ENCODE peak calls at places on chromosomes 6 and 20, in eight cellular contexts. One of them, this sample, is unnamed.

GRCh38 chr6:168864541-168865495 is 388.8 kb downstream of the THBS2 start:
- DNase-seq in iris pigment epithelial cell: no peak
- DNase-seq in KBM-7: no peak
- DNase-seq in progenitor cell of endocrine pancreas: no peak
- DNase-seq in stimulated activated CD8-positive, alpha-beta memory T cell treated with anti-CD3 and anti-CD28 coated beads, Interleukin-15, amount 100 ng/mL, for 4 hours: no peak
- DNase-seq in hypothalamus: no peak
- DNase-seq in type B pancreatic cell: no peak
- DNase-seq in effector memory CD4-positive, alpha-beta T cell: no peak
- DNase-seq in this sample: peak; percentile 1

GRCh38 chr20:62815066-62815991 is 1.5 kb upstream of the COL9A3 start:
- DNase-seq in stimulated activated CD8-positive, alpha-beta memory T cell treated with anti-CD3 and anti-CD28 coated beads, Interleukin-15, amount 100 ng/mL, for 4 hours: no peak
- DNase-seq in type B pancreatic cell: no peak
- DNase-seq in effector memory CD4-positive, alpha-beta T cell: no peak
- DNase-seq in progenitor cell of endocrine pancreas: no peak
- DNase-seq in iris pigment epithelial cell: peak; percentile 64
- DNase-seq in hypothalamus: no peak
- DNase-seq in KBM-7: no peak
- DNase-seq in this sample: no peak

GRCh38 chr6:33723576-33724085 is 12.1 kb upstream of the UQCC2 start:
- DNase-seq in type B pancreatic cell: no peak
- DNase-seq in stimulated activated CD8-positive, alpha-beta memory T cell treated with anti-CD3 and anti-CD28 coated beads, Interleukin-15, amount 100 ng/mL, for 4 hours: no peak
- DNase-seq in iris pigment epithelial cell: no peak
- DNase-seq in progenitor cell of endocrine pancreas: no peak
- DNase-seq in effector memory CD4-positive, alpha-beta T cell: no peak
- DNase-seq in KBM-7: no peak
- DNase-seq in hypothalamus: no peak
- DNase-seq in this sample: no peak

GRCh38 chr6:33853026-33853425 is 49.2 kb upstream of the MLN start:
- DNase-seq in effector memory CD4-positive, alpha-beta T cell: no peak
- DNase-seq in iris pigment epithelial cell: no peak
- DNase-seq in KBM-7: no peak
- DNase-seq in progenitor cell of endocrine pancreas: no peak
- DNase-seq in stimulated activated CD8-positive, alpha-beta memory T cell treated with anti-CD3 and anti-CD28 coated beads, Interleukin-15, amount 100 ng/mL, for 4 hours: no peak
- DNase-seq in hypothalamus: no peak
- DNase-seq in type B pancreatic cell: no peak
- DNase-seq in this sample: no peak

GRCh38 chr20:8515810-8516435 is 383.9 kb downstream of the PLCB1 start:
- DNase-seq in stimulated activated CD8-positive, alpha-beta memory T cell treated with anti-CD3 and anti-CD28 coated beads, Interleukin-15, amount 100 ng/mL, for 4 hours: no peak
- DNase-seq in hypothalamus: no peak
- DNase-seq in KBM-7: no peak
- DNase-seq in iris pigment epithelial cell: no peak
- DNase-seq in effector memory CD4-positive, alpha-beta T cell: no peak
- DNase-seq in progenitor cell of endocrine pancreas: no peak
- DNase-seq in type B pancreatic cell: no peak
- DNase-seq in this sample: no peak

GRCh38 chr6:108587258-108588059 is 26.7 kb downstream of the FOXO3 start:
- DNase-seq in KBM-7: no peak
- DNase-seq in iris pigment epithelial cell: peak; percentile 91
- DNase-seq in stimulated activated CD8-positive, alpha-beta memory T cell treated with anti-CD3 and anti-CD28 coated beads, Interleukin-15, amount 100 ng/mL, for 4 hours: no peak
- DNase-seq in type B pancreatic cell: no peak
- DNase-seq in hypothalamus: no peak
- DNase-seq in effector memory CD4-positive, alpha-beta T cell: no peak
- DNase-seq in progenitor cell of endocrine pancreas: no peak
- DNase-seq in this sample: no peak

GRCh38 chr6:112485813-112486212 is 138.7 kb downstream of the RFPL4B start:
- DNase-seq in iris pigment epithelial cell: no peak
- DNase-seq in hypothalamus: no peak
- DNase-seq in effector memory CD4-positive, alpha-beta T cell: no peak
- DNase-seq in type B pancreatic cell: no peak
- DNase-seq in KBM-7: no peak
- DNase-seq in progenitor cell of endocrine pancreas: no peak
- DNase-seq in stimulated activated CD8-positive, alpha-beta memory T cell treated with anti-CD3 and anti-CD28 coated beads, Interleukin-15, amount 100 ng/mL, for 4 hours: no peak
- DNase-seq in this sample: no peak

GRCh38 chr20:33789109-33789857 is 21.9 kb upstream of the CHMP4B start:
- DNase-seq in stimulated activated CD8-positive, alpha-beta memory T cell treated with anti-CD3 and anti-CD28 coated beads, Interleukin-15, amount 100 ng/mL, for 4 hours: no peak
- DNase-seq in KBM-7: no peak
- DNase-seq in progenitor cell of endocrine pancreas: no peak
- DNase-seq in effector memory CD4-positive, alpha-beta T cell: no peak
- DNase-seq in hypothalamus: no peak
- DNase-seq in iris pigment epithelial cell: peak; percentile 98
- DNase-seq in type B pancreatic cell: no peak
- DNase-seq in this sample: no peak

GRCh38 chr6:134199848-134200606 is 117.9 kb downstream of the SGK1 start:
- DNase-seq in type B pancreatic cell: no peak
- DNase-seq in KBM-7: no peak
- DNase-seq in effector memory CD4-positive, alpha-beta T cell: no peak
- DNase-seq in progenitor cell of endocrine pancreas: no peak
- DNase-seq in hypothalamus: no peak
- DNase-seq in iris pigment epithelial cell: no peak
- DNase-seq in stimulated activated CD8-positive, alpha-beta memory T cell treated with anti-CD3 and anti-CD28 coated beads, Interleukin-15, amount 100 ng/mL, for 4 hours: no peak
- DNase-seq in this sample: no peak

GRCh38 chr6:138250513-138251247 is 32.4 kb upstream of the PBOV1 start:
- DNase-seq in stimulated activated CD8-positive, alpha-beta memory T cell treated with anti-CD3 and anti-CD28 coated beads, Interleukin-15, amount 100 ng/mL, for 4 hours: no peak
- DNase-seq in type B pancreatic cell: no peak
- DNase-seq in iris pigment epithelial cell: peak; percentile 38
- DNase-seq in hypothalamus: no peak
- DNase-seq in progenitor cell of endocrine pancreas: no peak
- DNase-seq in effector memory CD4-positive, alpha-beta T cell: no peak
- DNase-seq in KBM-7: no peak
- DNase-seq in this sample: no peak

GRCh38 chr20:32204485-32205115 is 2.9 kb downstream of the PLAGL2 start:
- DNase-seq in KBM-7: no peak
- DNase-seq in type B pancreatic cell: no peak
- DNase-seq in stimulated activated CD8-positive, alpha-beta memory T cell treated with anti-CD3 and anti-CD28 coated beads, Interleukin-15, amount 100 ng/mL, for 4 hours: no peak
- DNase-seq in effector memory CD4-positive, alpha-beta T cell: no peak
- DNase-seq in progenitor cell of endocrine pancreas: no peak
- DNase-seq in iris pigment epithelial cell: no peak
- DNase-seq in hypothalamus: no peak
- DNase-seq in this sample: no peak

GRCh38 chr6:129593233-129593564 is 116.8 kb downstream of the ARHGAP18 start:
- DNase-seq in iris pigment epithelial cell: peak; percentile 90
- DNase-seq in KBM-7: no peak
- DNase-seq in hypothalamus: no peak
- DNase-seq in effector memory CD4-positive, alpha-beta T cell: no peak
- DNase-seq in type B pancreatic cell: no peak
- DNase-seq in progenitor cell of endocrine pancreas: no peak
- DNase-seq in stimulated activated CD8-positive, alpha-beta memory T cell treated with anti-CD3 and anti-CD28 coated beads, Interleukin-15, amount 100 ng/mL, for 4 hours: no peak
- DNase-seq in this sample: no peak